ENCODE peak calls at places on chromosomes 5 and 9, in five cellular contexts. One of them, this sample, is unnamed.

GRCh38 chr5:173720341-173721258 is 104.2 kb upstream of the BOD1 start:
- DNase-seq in Panc1: no peak
- DNase-seq in IMR-90: no peak
- DNase-seq in DND-41: no peak
- DNase-seq in left ventricle myocardium inferior: no peak
- DNase-seq in this sample: no peak

GRCh38 chr5:80299601-80300000 is 20.2 kb upstream of the SPZ1 start:
- DNase-seq in Panc1: no peak
- DNase-seq in IMR-90: no peak
- DNase-seq in DND-41: no peak
- DNase-seq in left ventricle myocardium inferior: no peak
- DNase-seq in this sample: no peak

GRCh38 chr9:112032009-112032408 is 135.4 kb downstream of the UGCG start:
- DNase-seq in Panc1: no peak
- DNase-seq in IMR-90: no peak
- DNase-seq in DND-41: no peak
- DNase-seq in left ventricle myocardium inferior: no peak
- DNase-seq in this sample: no peak

GRCh38 chr5:174832811-174833210 is 108.4 kb downstream of the MSX2 start:
- DNase-seq in Panc1: no peak
- DNase-seq in IMR-90: no peak
- DNase-seq in DND-41: no peak
- DNase-seq in left ventricle myocardium inferior: no peak
- DNase-seq in this sample: no peak

GRCh38 chr9:14439555-14439954 is 125.6 kb upstream of the NFIB start:
- DNase-seq in Panc1: no peak
- DNase-seq in IMR-90: no peak
- DNase-seq in DND-41: no peak
- DNase-seq in left ventricle myocardium inferior: no peak
- DNase-seq in this sample: no peak

GRCh38 chr9:113361304-113362018 is 12.1 kb downstream of the BSPRY start:
- DNase-seq in Panc1: no peak
- DNase-seq in IMR-90: peak
- DNase-seq in DND-41: no peak
- DNase-seq in left ventricle myocardium inferior: no peak
- DNase-seq in this sample: no peak

GRCh38 chr5:41115281-41115680 is 44.1 kb upstream of the MROH2B start:
- DNase-seq in Panc1: no peak
- DNase-seq in IMR-90: peak
- DNase-seq in DND-41: no peak
- DNase-seq in left ventricle myocardium inferior: no peak
- DNase-seq in this sample: no peak

GRCh38 chr9:86352440-86353106 is 1.6 kb downstream of the TUT7 start:
- DNase-seq in Panc1: no peak
- DNase-seq in IMR-90: no peak
- DNase-seq in DND-41: no peak
- DNase-seq in left ventricle myocardium inferior: no peak
- DNase-seq in this sample: no peak

GRCh38 chr9:113886471-113886870 is 10.4 kb downstream of the ZNF618 start:
- DNase-seq in Panc1: no peak
- DNase-seq in IMR-90: peak
- DNase-seq in DND-41: no peak
- DNase-seq in left ventricle myocardium inferior: no peak
- DNase-seq in this sample: no peak

GRCh38 chr5:114857951-114858401 is 311.7 kb downstream of the TRIM36 start:
- DNase-seq in Panc1: no peak
- DNase-seq in IMR-90: no peak
- DNase-seq in DND-41: no peak
- DNase-seq in left ventricle myocardium inferior: no peak
- DNase-seq in this sample: peak

GRCh38 chr5:120479066-120479465 is 15.0 kb downstream of the PRR16 start:
- DNase-seq in Panc1: no peak
- DNase-seq in IMR-90: peak
- DNase-seq in DND-41: no peak
- DNase-seq in left ventricle myocardium inferior: no peak
- DNase-seq in this sample: no peak

GRCh38 chr5:61732376-61732775 is 400.3 kb downstream of the ZSWIM6 start:
- DNase-seq in Panc1: no peak
- DNase-seq in IMR-90: no peak
- DNase-seq in DND-41: no peak
- DNase-seq in left ventricle myocardium inferior: no peak
- DNase-seq in this sample: peak

GRCh38 chr9:104118916-104119315 is 24.8 kb downstream of the SMC2 start:
- DNase-seq in Panc1: no peak
- DNase-seq in IMR-90: no peak
- DNase-seq in DND-41: no peak
- DNase-seq in left ventricle myocardium inferior: no peak
- DNase-seq in this sample: no peak

GRCh38 chr5:90017236-90017635 is 392.3 kb downstream of the CETN3 start:
- DNase-seq in Panc1: no peak
- DNase-seq in IMR-90: no peak
- DNase-seq in DND-41: no peak
- DNase-seq in left ventricle myocardium inferior: no peak
- DNase-seq in this sample: no peak

GRCh38 chr9:1071730-1072129 is 21.6 kb downstream of the DMRT2 start:
- DNase-seq in Panc1: no peak
- DNase-seq in IMR-90: no peak
- DNase-seq in DND-41: no peak
- DNase-seq in left ventricle myocardium inferior: no peak
- DNase-seq in this sample: peak

GRCh38 chr5:99398946-99399345 is 470.1 kb upstream of the CHD1 start:
- DNase-seq in Panc1: no peak
- DNase-seq in IMR-90: no peak
- DNase-seq in DND-41: no peak
- DNase-seq in left ventricle myocardium inferior: no peak
- DNase-seq in this sample: no peak

GRCh38 chr9:84230355-84231136 is 110.0 kb downstream of the SLC28A3 start:
- DNase-seq in Panc1: no peak
- DNase-seq in IMR-90: peak
- DNase-seq in DND-41: no peak
- DNase-seq in left ventricle myocardium inferior: no peak
- DNase-seq in this sample: no peak

GRCh38 chr9:135519179-135519971 is 1.9 kb upstream of the LCN1 start:
- DNase-seq in Panc1: no peak
- DNase-seq in IMR-90: no peak
- DNase-seq in DND-41: no peak
- DNase-seq in left ventricle myocardium inferior: no peak
- DNase-seq in this sample: no peak

GRCh38 chr9:123651273-123651672 is 278.7 kb downstream of the DENND1A start:
- DNase-seq in Panc1: no peak
- DNase-seq in IMR-90: no peak
- DNase-seq in DND-41: no peak
- DNase-seq in left ventricle myocardium inferior: no peak
- DNase-seq in this sample: no peak

GRCh38 chr5:134077926-134078580 is 36.4 kb upstream of the TCF7 start:
- DNase-seq in Panc1: no peak
- DNase-seq in IMR-90: no peak
- DNase-seq in DND-41: peak
- DNase-seq in left ventricle myocardium inferior: no peak
- DNase-seq in this sample: no peak

GRCh38 chr9:14148501-14149103 is 165.3 kb downstream of the NFIB start:
- DNase-seq in Panc1: no peak
- DNase-seq in IMR-90: no peak
- DNase-seq in DND-41: no peak
- DNase-seq in left ventricle myocardium inferior: no peak
- DNase-seq in this sample: no peak

GRCh38 chr9:81237565-81238231 is 451.6 kb downstream of the TLE1 start:
- DNase-seq in Panc1: no peak
- DNase-seq in IMR-90: peak
- DNase-seq in DND-41: no peak
- DNase-seq in left ventricle myocardium inferior: no peak
- DNase-seq in this sample: no peak

GRCh38 chr5:154444559-154445421 is 1.0 kb upstream of the SAP30L start:
- DNase-seq in Panc1: no peak
- DNase-seq in IMR-90: no peak
- DNase-seq in DND-41: peak
- DNase-seq in left ventricle myocardium inferior: peak
- DNase-seq in this sample: peak

GRCh38 chr9:137672907-137673791 is 54.3 kb downstream of the EHMT1 start:
- DNase-seq in Panc1: peak
- DNase-seq in IMR-90: peak
- DNase-seq in DND-41: peak
- DNase-seq in left ventricle myocardium inferior: peak
- DNase-seq in this sample: peak

GRCh38 chr9:34276772-34277171 is 52.3 kb downstream of the KIF24 start:
- DNase-seq in Panc1: no peak
- DNase-seq in IMR-90: no peak
- DNase-seq in DND-41: no peak
- DNase-seq in left ventricle myocardium inferior: no peak
- DNase-seq in this sample: no peak

GRCh38 chr9:18256574-18256973 is 217.4 kb upstream of the ADAMTSL1 start:
- DNase-seq in Panc1: no peak
- DNase-seq in IMR-90: peak
- DNase-seq in DND-41: no peak
- DNase-seq in left ventricle myocardium inferior: no peak
- DNase-seq in this sample: no peak

GRCh38 chr5:57718155-57718554 is 235.5 kb upstream of the ACTBL2 start:
- DNase-seq in Panc1: no peak
- DNase-seq in IMR-90: peak
- DNase-seq in DND-41: no peak
- DNase-seq in left ventricle myocardium inferior: no peak
- DNase-seq in this sample: no peak

GRCh38 chr9:126979461-126979860 is 64.9 kb downstream of the RALGPS1 start:
- DNase-seq in Panc1: no peak
- DNase-seq in IMR-90: no peak
- DNase-seq in DND-41: no peak
- DNase-seq in left ventricle myocardium inferior: no peak
- DNase-seq in this sample: no peak

GRCh38 chr9:126975327-126976059 is 60.9 kb downstream of the RALGPS1 start:
- DNase-seq in Panc1: no peak
- DNase-seq in IMR-90: no peak
- DNase-seq in DND-41: no peak
- DNase-seq in left ventricle myocardium inferior: no peak
- DNase-seq in this sample: no peak

GRCh38 chr9:126971261-126971660 is 56.7 kb downstream of the RALGPS1 start:
- DNase-seq in Panc1: no peak
- DNase-seq in IMR-90: no peak
- DNase-seq in DND-41: no peak
- DNase-seq in left ventricle myocardium inferior: no peak
- DNase-seq in this sample: no peak

GRCh38 chr9:126974604-126975003 is 60.0 kb downstream of the RALGPS1 start:
- DNase-seq in Panc1: no peak
- DNase-seq in IMR-90: no peak
- DNase-seq in DND-41: no peak
- DNase-seq in left ventricle myocardium inferior: no peak
- DNase-seq in this sample: no peak

GRCh38 chr9:126973651-126974529 is 59.3 kb downstream of the RALGPS1 start:
- DNase-seq in Panc1: no peak
- DNase-seq in IMR-90: no peak
- DNase-seq in DND-41: no peak
- DNase-seq in left ventricle myocardium inferior: no peak
- DNase-seq in this sample: no peak
- H3K27ac ChIP-seq in Panc1: no peak
- H3K27ac ChIP-seq in IMR-90: no peak
- H3K27ac ChIP-seq in DND-41: no peak
- H3K27ac ChIP-seq in left ventricle myocardium inferior: no peak
- H3K27ac ChIP-seq in this sample: no peak

GRCh38 chr5:55633574-55634203 is 78.4 kb downstream of the SLC38A9 start:
- DNase-seq in Panc1: no peak
- DNase-seq in IMR-90: peak
- DNase-seq in DND-41: peak
- DNase-seq in left ventricle myocardium inferior: peak
- DNase-seq in this sample: peak
- H3K27ac ChIP-seq in Panc1: no peak
- H3K27ac ChIP-seq in IMR-90: no peak
- H3K27ac ChIP-seq in DND-41: peak
- H3K27ac ChIP-seq in left ventricle myocardium inferior: peak
- H3K27ac ChIP-seq in this sample: peak

GRCh38 chr5:43679214-43679613 is 76.2 kb downstream of the NNT start:
- DNase-seq in Panc1: no peak
- DNase-seq in IMR-90: no peak
- DNase-seq in DND-41: no peak
- DNase-seq in left ventricle myocardium inferior: no peak
- DNase-seq in this sample: no peak

GRCh38 chr5:43677241-43677640 is 74.3 kb downstream of the NNT start:
- DNase-seq in Panc1: no peak
- DNase-seq in IMR-90: no peak
- DNase-seq in DND-41: no peak
- DNase-seq in left ventricle myocardium inferior: no peak
- DNase-seq in this sample: no peak

GRCh38 chr5:43675357-43675756 is 72.4 kb downstream of the NNT start:
- DNase-seq in Panc1: no peak
- DNase-seq in IMR-90: no peak
- DNase-seq in DND-41: no peak
- DNase-seq in left ventricle myocardium inferior: no peak
- DNase-seq in this sample: no peak

GRCh38 chr5:43674536-43674935 is 71.6 kb downstream of the NNT start:
- DNase-seq in Panc1: no peak
- DNase-seq in IMR-90: peak
- DNase-seq in DND-41: no peak
- DNase-seq in left ventricle myocardium inferior: no peak
- DNase-seq in this sample: no peak

GRCh38 chr5:43676083-43676840 is 73.3 kb downstream of the NNT start:
- DNase-seq in Panc1: no peak
- DNase-seq in IMR-90: peak
- DNase-seq in DND-41: no peak
- DNase-seq in left ventricle myocardium inferior: no peak
- DNase-seq in this sample: no peak
- H3K27ac ChIP-seq in Panc1: no peak
- H3K27ac ChIP-seq in IMR-90: no peak
- H3K27ac ChIP-seq in DND-41: no peak
- H3K27ac ChIP-seq in left ventricle myocardium inferior: no peak
- H3K27ac ChIP-seq in this sample: no peak

GRCh38 chr5:145243016-145243415 is 592.1 kb downstream of the PRELID2 start:
- DNase-seq in Panc1: no peak
- DNase-seq in IMR-90: no peak
- DNase-seq in DND-41: no peak
- DNase-seq in left ventricle myocardium inferior: no peak
- DNase-seq in this sample: no peak

GRCh38 chr5:145246379-145246778 is 588.8 kb downstream of the PRELID2 start:
- DNase-seq in Panc1: no peak
- DNase-seq in IMR-90: no peak
- DNase-seq in DND-41: no peak
- DNase-seq in left ventricle myocardium inferior: no peak
- DNase-seq in this sample: no peak

GRCh38 chr5:145244788-145245187 is 590.4 kb downstream of the PRELID2 start:
- DNase-seq in Panc1: no peak
- DNase-seq in IMR-90: peak
- DNase-seq in DND-41: no peak
- DNase-seq in left ventricle myocardium inferior: no peak
- DNase-seq in this sample: no peak

GRCh38 chr5:145245354-145245753 is 589.8 kb downstream of the PRELID2 start:
- DNase-seq in Panc1: no peak
- DNase-seq in IMR-90: peak
- DNase-seq in DND-41: no peak
- DNase-seq in left ventricle myocardium inferior: no peak
- DNase-seq in this sample: no peak

DNA sequence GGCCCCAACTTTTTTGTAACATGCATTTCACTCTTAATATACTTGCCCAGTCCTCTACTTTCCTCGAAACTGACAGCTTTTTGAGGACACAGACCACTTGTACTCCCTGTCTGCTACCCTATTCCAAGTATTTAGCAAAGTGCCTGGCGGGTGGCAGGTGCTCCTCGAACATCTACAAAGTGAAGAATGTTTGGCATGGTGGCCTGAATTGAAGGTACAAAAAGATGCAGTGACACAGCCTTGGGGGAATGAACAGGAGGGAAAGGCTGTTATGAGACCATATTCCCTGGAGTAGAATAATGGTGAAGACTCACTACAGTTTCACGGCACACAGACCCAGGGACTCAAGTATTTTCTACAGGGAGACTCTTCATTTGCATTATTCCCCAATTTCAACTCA is 590.9 kb downstream of the PRELID2 start:
- DNase-seq in Panc1: no peak
- DNase-seq in IMR-90: no peak
- DNase-seq in DND-41: no peak
- DNase-seq in left ventricle myocardium inferior: no peak
- DNase-seq in this sample: no peak
- H3K27ac ChIP-seq in Panc1: no peak
- H3K27ac ChIP-seq in IMR-90: peak
- H3K27ac ChIP-seq in DND-41: no peak
- H3K27ac ChIP-seq in left ventricle myocardium inferior: no peak
- H3K27ac ChIP-seq in this sample: no peak